ENCODE peak calls at places on chromosomes 6 and 20, in six cellular contexts. K, V, H, J, Z and R are unnamed samples.

GRCh38 chr20:23629017-23629541 is 8.7 kb downstream of the CST3 start:
- DNase-seq in K (no peak), V (no peak), H (no peak), J (no peak), Z (no peak), R (no peak)

GRCh38 chr6:26660096-26660425 is 515 bp upstream of the ZNF322 start:
- DNase-seq in K (no peak), V (no peak), H (peak), J (no peak), Z (no peak), R (no peak)

GRCh38 chr20:36447101-36447500 is 94.2 kb upstream of the MYL9 start:
- DNase-seq in K (no peak), V (no peak), H (no peak), J (peak), Z (no peak), R (no peak)

GRCh38 chr20:36845288-36845969 is 30.5 kb upstream of the TLDC2 start:
- DNase-seq in K (no peak), V (no peak), H (no peak), J (no peak), Z (no peak), R (no peak)

GRCh38 chr6:154386848-154387717 is 30.5 kb upstream of the IPCEF1 start:
- DNase-seq in K (peak), V (no peak), H (no peak), J (no peak), Z (no peak), R (no peak)

GRCh38 chr6:110093981-110094380 is 85.5 kb downstream of the WASF1 start:
- DNase-seq in K (no peak), V (no peak), H (no peak), J (no peak), Z (no peak), R (no peak)

GRCh38 chr6:37985355-37985754 is 165.8 kb downstream of the ZFAND3 start:
- DNase-seq in K (no peak), V (peak), H (no peak), J (no peak), Z (no peak), R (no peak)

GRCh38 chr6:74585779-74586178 is 620.1 kb downstream of the COL12A1 start:
- DNase-seq in K (no peak), V (no peak), H (no peak), J (no peak), Z (no peak), R (no peak)

GRCh38 chr20:8534368-8534767 is 402.3 kb downstream of the PLCB1 start:
- DNase-seq in K (no peak), V (no peak), H (no peak), J (no peak), Z (no peak), R (no peak)

GRCh38 chr6:47242483-47243386 is 67.0 kb downstream of the TNFRSF21 start:
- DNase-seq in K (peak), V (peak), H (peak), J (peak), Z (peak), R (peak)

GRCh38 chr6:106740287-106740686 is 110.9 kb downstream of the QRSL1 start:
- DNase-seq in K (no peak), V (no peak), H (no peak), J (no peak), Z (no peak), R (no peak)

GRCh38 chr20:38125157-38126056 is 39.7 kb downstream of the TGM2 start:
- DNase-seq in K (no peak), V (no peak), H (no peak), J (peak), Z (no peak), R (peak)

GRCh38 chr6:63643862-63644261 is 8.3 kb downstream of the PHF3 start:
- DNase-seq in K (no peak), V (no peak), H (peak), J (no peak), Z (peak), R (no peak)

GRCh38 chr20:13325033-13325432 is 104.0 kb downstream of the ISM1 start:
- DNase-seq in K (no peak), V (no peak), H (no peak), J (no peak), Z (peak), R (no peak)

GRCh38 chr6:85126448-85127178 is 323.3 kb upstream of the NT5E start:
- DNase-seq in K (peak), V (no peak), H (peak), J (no peak), Z (peak), R (no peak)

GRCh38 chr6:35148167-35148741 is 7.1 kb upstream of the TCP11 start:
- DNase-seq in K (no peak), V (no peak), H (no peak), J (no peak), Z (peak), R (no peak)

GRCh38 chr6:52526634-52527033 is 50.2 kb downstream of the TRAM2 start:
- DNase-seq in K (no peak), V (no peak), H (no peak), J (no peak), Z (no peak), R (no peak)

GRCh38 chr6:127186889-127187288 is 68.4 kb downstream of the RSPO3 start:
- DNase-seq in K (no peak), V (peak), H (peak), J (peak), Z (peak), R (peak)

GRCh38 chr20:33771938-33772337 is 39.2 kb upstream of the CHMP4B start:
- DNase-seq in K (no peak), V (no peak), H (no peak), J (no peak), Z (no peak), R (no peak)

GRCh38 chr6:41786451-41787218 is 859 bp upstream of the TOMM6 start:
- DNase-seq in K (peak), V (peak), H (peak), J (peak), Z (peak), R (peak)